ENCODE peak calls at places on chromosomes 2 and 18, in four cellular contexts. K is CD8-positive, alpha-beta T cell; U is small intestine; I is stimulated activated CD4-positive, alpha-beta T cell treated with anti-CD3 and anti-CD28 coated beads, Interleukin-2, amount 100 ng/mL, for 48 hours. W is an unnamed sample.

GRCh38 chr2:222864296-222864695 is 3.5 kb downstream of the ACSL3 start:
- DNase-seq in U (no peak), K (no peak), I (no peak), W (peak; percentile 45)

GRCh38 chr18:48832961-48833700 is 117.6 kb downstream of the SMAD7 start:
- DNase-seq in K (no peak), I (no peak), U (peak; percentile 77), W (peak; percentile 97)

GRCh38 chr2:53131416-53131815 is 636.2 kb upstream of the CHAC2 start:
- DNase-seq in I (no peak), K (no peak), U (no peak), W (peak; percentile 12)

GRCh38 chr2:38698604-38699003 is 32.7 kb downstream of the GALM start:
- DNase-seq in U (no peak), I (no peak), K (no peak), W (no peak)

GRCh38 chr2:72182547-72183460 is 35.1 kb upstream of the CYP26B1 start:
- DNase-seq in U (peak; percentile 91), K (no peak), I (no peak), W (no peak)

GRCh38 chr2:58558866-58559265 is 317.7 kb upstream of the FANCL start:
- DNase-seq in K (no peak), I (no peak), U (no peak), W (no peak)

GRCh38 chr2:225122582-225123486 is 80.6 kb upstream of the DOCK10 start:
- DNase-seq in K (peak; percentile 24), I (peak; percentile 36), U (no peak), W (no peak)

GRCh38 chr2:212777020-212777491 is 238.5 kb upstream of the ERBB4 start:
- DNase-seq in U (peak; percentile 19), K (no peak), I (no peak), W (peak; percentile 3)

GRCh38 chr2:13504808-13505207 is 788.1 kb downstream of the TRIB2 start:
- DNase-seq in K (no peak), I (no peak), U (no peak), W (no peak)

GRCh38 chr18:7601249-7601620 is 34.1 kb downstream of the PTPRM start:
- DNase-seq in I (no peak), K (no peak), U (no peak), W (peak; percentile 77)

W was measured in Daoy.